ENCODE peak calls at places on chromosomes 12 and 14, in four cellular contexts. N is stimulated activated CD8-positive, alpha-beta memory T cell treated with anti-CD3 and anti-CD28 coated beads, Interleukin-12 subunit alpha, Interleukin-12 subunit beta, amount 100 ng/mL, for 4 hours; D is effector memory CD4-positive, alpha-beta T cell; P is H9. G is an unnamed sample.

GRCh38 chr12:121451931-121452330 is 52.0 kb downstream of the RNF34 start:
- DNase-seq in P (no peak), D (no peak), N (no peak), G (no peak)

GRCh38 chr12:51345681-51346080 is 798 bp downstream of the CELA1 start:
- DNase-seq in P (no peak), N (no peak), D (no peak), G (no peak)

GRCh38 chr14:95319312-95320075 is at the start of gene CLMN:
- DNase-seq in P (peak), D (peak), N (peak), G (peak)

GRCh38 chr12:80704430-80704829 is 3.0 kb upstream of the MYF6 start:
- DNase-seq in N (no peak), P (no peak), D (no peak), G (no peak)

GRCh38 chr12:12660201-12660600 is 35.8 kb downstream of the GPR19 start:
- DNase-seq in D (no peak), P (no peak), N (no peak), G (no peak)

GRCh38 chr12:112349440-112349839 is 32.8 kb downstream of the HECTD4 start:
- DNase-seq in P (no peak), D (no peak), N (no peak), G (peak)

GRCh38 chr14:26204362-26204953 is 393.4 kb downstream of the NOVA1 start:
- DNase-seq in D (no peak), N (no peak), P (no peak), G (no peak)

GRCh38 chr12:106655577-106655976 is 72.8 kb downstream of the RFX4 start:
- DNase-seq in D (no peak), P (no peak), N (no peak), G (no peak)

GRCh38 chr12:131389051-131390013 is 321.6 kb upstream of the SFSWAP start:
- DNase-seq in D (no peak), P (no peak), N (no peak), G (no peak)

GRCh38 chr12:122943196-122943595 is 23.1 kb downstream of the ABCB9 start:
- DNase-seq in N (no peak), P (no peak), D (no peak), G (no peak)

GRCh38 chr14:71574976-71575375 is 357.3 kb upstream of the RGS6 start:
- DNase-seq in N (no peak), D (no peak), P (no peak), G (peak)

GRCh38 chr12:113949321-113950305 is 16.5 kb downstream of the RBM19 start:
- DNase-seq in D (no peak), N (no peak), P (no peak), G (no peak)

GRCh38 chr12:130263025-130263424 is 74.7 kb upstream of the PIWIL1 start:
- DNase-seq in N (no peak), P (no peak), D (no peak), G (no peak)

GRCh38 chr12:118312578-118312977 is 60.1 kb downstream of the TAOK3 start:
- DNase-seq in D (no peak), N (no peak), P (no peak), G (no peak)

G was measured in A673.